ENCODE peak calls at places on chromosomes 1 and 21, in five cellular contexts. N is gastrocnemius medialis, L is OCI-LY7, W is endodermal cell, K is esophagus squamous epithelium. D is an unnamed sample.

GRCh38 chr1:62613325-62613727 is 16.0 kb downstream of the ANGPTL3 start:
- DNase-seq in N (no peak), W (no peak), K (no peak), L (peak; percentile 46), D (no peak)

GRCh38 chr1:232574867-232575523 is 54.9 kb downstream of the SIPA1L2 start:
- DNase-seq in L (no peak), N (no peak), W (no peak), K (no peak), D (no peak)

GRCh38 chr1:43582162-43582566 is 51.5 kb downstream of the PTPRF start:
- DNase-seq in L (no peak), N (peak; percentile 67), K (no peak), W (peak; percentile 74), D (no peak)

GRCh38 chr1:155254714-155255242 is 505 bp downstream of the ENTREP3 start:
- DNase-seq in L (no peak), N (peak; percentile 23), W (peak; percentile 66), K (no peak), D (no peak)

GRCh38 chr1:35031103-35031452 is 667 bp downstream of the ZMYM6 start:
- DNase-seq in N (no peak), K (no peak), L (peak; percentile 45), W (peak; percentile 67), D (no peak)

GRCh38 chr1:55071477-55071876 is 32.1 kb downstream of the PCSK9 start:
- DNase-seq in N (no peak), W (peak; percentile 87), L (peak; percentile 27), K (no peak), D (no peak)

GRCh38 chr1:67332653-67333529 is 25.2 kb downstream of the IL12RB2 start:
- DNase-seq in K (no peak), L (no peak), W (no peak), N (no peak), D (no peak)

GRCh38 chr1:25006770-25007169 is 76.7 kb upstream of the RUNX3 start:
- DNase-seq in L (no peak), W (no peak), N (no peak), K (no peak), D (peak; percentile 61)

GRCh38 chr1:59549903-59550302 is 253.0 kb downstream of the FGGY start:
- DNase-seq in N (peak; percentile 47), K (no peak), L (no peak), W (no peak), D (peak; percentile 65)

GRCh38 chr1:153359241-153359640 is 1.6 kb downstream of the S100A9 start:
- DNase-seq in L (no peak), W (peak; percentile 31), N (no peak), K (no peak), D (peak; percentile 51)

GRCh38 chr1:54826226-54826816 is 25.2 kb upstream of the TTC22 start:
- DNase-seq in K (no peak), L (no peak), N (no peak), W (no peak), D (no peak)

GRCh38 chr21:42190492-42190875 is 28.5 kb upstream of the ABCG1 start:
- DNase-seq in K (no peak), N (no peak), W (no peak), L (no peak), D (peak; percentile 26)

GRCh38 chr1:31943546-31944184 is 5.5 kb upstream of the PTP4A2 start:
- DNase-seq in W (no peak), K (no peak), N (no peak), L (no peak), D (no peak)

GRCh38 chr1:11654571-11655262 is at the start of gene FBXO44:
- DNase-seq in W (peak; percentile 92), N (peak; percentile 56), L (peak; percentile 67), K (no peak), D (no peak)

DNA sequence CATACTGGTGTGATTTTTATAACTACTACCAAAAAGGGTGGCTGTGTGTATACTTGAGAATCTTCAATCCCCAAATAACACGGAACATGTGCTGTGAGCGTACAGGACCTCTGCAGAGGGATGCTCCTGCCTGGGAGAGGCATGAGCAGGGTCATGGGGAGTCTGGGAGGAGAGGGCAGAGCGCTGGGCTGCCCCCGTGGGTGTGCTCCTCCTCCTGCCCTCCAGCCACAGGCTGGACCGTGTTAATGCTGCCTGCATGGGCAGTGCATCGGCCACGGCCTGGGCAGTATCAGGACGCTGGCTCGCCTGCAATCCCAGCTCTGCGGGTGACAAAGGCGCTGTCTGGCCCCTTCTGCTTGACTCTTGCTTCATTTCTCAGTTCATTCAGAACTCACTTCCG is 6.2 kb downstream of the CEP104 start:
- DNase-seq in L (no peak), N (no peak), K (no peak), W (no peak), D (no peak)
- H3K36me3 ChIP-seq in L (peaks cover 57% of the 10 kb centered on the region), N (no peaks in the 10 kb centered on the region), K (peaks cover 65% of the 10 kb centered on the region), W (peaks cover 33% of the 10 kb centered on the region), D (peaks cover 23% of the 10 kb centered on the region)

GRCh38 chr1:1123581-1124507 is 8.0 kb upstream of the C1orf159 start:
- DNase-seq in W (no peak), N (no peak), L (no peak), K (no peak), D (no peak)
- H3K4me3 ChIP-seq in W (no peak overlapping the region), N (no peak overlapping the region), L (no peak overlapping the region), K (no peak overlapping the region), D (no peak overlapping the region)

DNA sequence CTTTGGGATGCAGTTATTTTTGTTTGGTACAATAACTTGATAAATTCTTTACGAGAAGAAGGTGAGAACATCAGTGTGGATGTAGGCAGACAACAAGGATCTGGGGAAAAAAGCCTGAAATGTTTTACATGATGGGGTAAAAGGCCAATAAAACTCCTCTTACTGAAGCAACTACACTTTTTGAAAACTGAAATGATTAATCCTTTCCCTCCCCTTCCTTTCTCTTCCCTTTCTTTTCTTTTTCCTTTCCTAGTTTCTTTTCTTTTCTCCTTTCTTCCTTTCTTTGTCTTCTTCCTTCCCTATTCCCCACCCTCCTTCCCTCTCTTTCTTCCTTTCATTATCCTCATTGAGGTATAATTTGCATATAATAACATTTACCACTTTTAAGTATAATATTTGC is 24.6 kb downstream of the F5 start:
- DNase-seq in K (no peak), L (no peak), W (no peak), N (no peak), D (no peak)
- TF ChIP-seq CTCF in K (no peak), L (no peak), W (no peak), N (no peak), D (no peak)

GRCh38 chr21:32315511-32316362 is 17.1 kb downstream of the MRAP start:
- DNase-seq in N (no peak), W (no peak), L (no peak), K (no peak), D (no peak)
- H3K36me3 ChIP-seq in N (no peaks in the 10 kb centered on the region), W (peaks cover 52% of the 10 kb centered on the region), L (peaks cover 97% of the 10 kb centered on the region), K (peaks cover 100% of the 10 kb centered on the region), D (peaks cover 67% of the 10 kb centered on the region)

GRCh38 chr1:219927956-219928790 is at the start of gene SLC30A10:
- DNase-seq in L (no peak), W (peak; percentile 83), K (no peak), N (no peak), D (no peak)

GRCh38 chr1:219926363-219926998 is 1.9 kb downstream of the SLC30A10 start:
- DNase-seq in L (no peak), W (no peak), N (no peak), K (no peak), D (no peak)

GRCh38 chr1:219927298-219927955 is 930 bp downstream of the SLC30A10 start:
- DNase-seq in K (no peak), N (no peak), W (no peak), L (no peak), D (no peak)

GRCh38 chr1:219931033-219931432 is 2.7 kb upstream of the SLC30A10 start:
- DNase-seq in L (no peak), W (no peak), K (no peak), N (no peak), D (no peak)

GRCh38 chr1:219928791-219929118 is 398 bp upstream of the SLC30A10 start:
- DNase-seq in L (no peak), N (no peak), W (no peak), K (no peak), D (no peak)
- H3K4me3 ChIP-seq in L (no peak overlapping the region), N (peak overlapping the region; percentile 41), W (peak overlapping the region; percentile 68), K (peak overlapping the region; percentile 66), D (peak overlapping the region; percentile 49)

GRCh38 chr1:998051-998821 is 1.7 kb downstream of the HES4 start:
- DNase-seq in N (no peak), W (peak; percentile 82), L (no peak), K (no peak), D (no peak)
- TF ChIP-seq CTCF in N (no peak), W (peak; percentile 34), L (no peak), K (no peak), D (no peak)

GRCh38 chr21:44038063-44038462 is 26.0 kb downstream of the TRAPPC10 start:
- DNase-seq in K (no peak), L (no peak), N (no peak), W (no peak), D (no peak)
- H3K36me3 ChIP-seq in K (peaks cover 78% of the 10 kb centered on the region), L (peaks cover 61% of the 10 kb centered on the region), N (no peaks in the 10 kb centered on the region), W (peaks cover 58% of the 10 kb centered on the region), D (peaks cover 47% of the 10 kb centered on the region)

DNA sequence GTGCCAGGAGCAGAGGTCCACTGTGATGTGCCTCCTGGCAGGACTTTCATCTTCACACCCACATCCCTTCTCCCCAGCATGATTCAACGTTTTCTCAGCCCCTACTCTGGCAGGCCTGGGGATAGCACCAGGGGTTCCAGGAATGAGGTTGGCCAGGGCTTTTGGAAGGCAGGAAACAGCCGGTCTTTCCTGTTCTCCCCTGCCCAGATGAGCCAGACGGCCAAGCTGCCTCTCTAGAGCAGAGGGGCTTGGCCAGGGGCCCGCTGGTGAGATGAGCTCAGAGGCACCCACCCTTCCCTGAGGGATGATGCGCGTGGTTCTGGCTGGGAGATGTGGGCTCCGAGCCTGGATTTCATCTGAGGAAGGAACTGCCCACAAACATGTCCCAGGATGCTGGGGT is 4.3 kb upstream of the MFAP2 start:
- DNase-seq in W (no peak), N (peak; percentile 31), L (no peak), K (no peak), D (peak; percentile 83)
- H3K4me3 ChIP-seq in W (no peak overlapping the region), N (no peak overlapping the region), L (no peak overlapping the region), K (no peak overlapping the region), D (no peak overlapping the region)

DNA sequence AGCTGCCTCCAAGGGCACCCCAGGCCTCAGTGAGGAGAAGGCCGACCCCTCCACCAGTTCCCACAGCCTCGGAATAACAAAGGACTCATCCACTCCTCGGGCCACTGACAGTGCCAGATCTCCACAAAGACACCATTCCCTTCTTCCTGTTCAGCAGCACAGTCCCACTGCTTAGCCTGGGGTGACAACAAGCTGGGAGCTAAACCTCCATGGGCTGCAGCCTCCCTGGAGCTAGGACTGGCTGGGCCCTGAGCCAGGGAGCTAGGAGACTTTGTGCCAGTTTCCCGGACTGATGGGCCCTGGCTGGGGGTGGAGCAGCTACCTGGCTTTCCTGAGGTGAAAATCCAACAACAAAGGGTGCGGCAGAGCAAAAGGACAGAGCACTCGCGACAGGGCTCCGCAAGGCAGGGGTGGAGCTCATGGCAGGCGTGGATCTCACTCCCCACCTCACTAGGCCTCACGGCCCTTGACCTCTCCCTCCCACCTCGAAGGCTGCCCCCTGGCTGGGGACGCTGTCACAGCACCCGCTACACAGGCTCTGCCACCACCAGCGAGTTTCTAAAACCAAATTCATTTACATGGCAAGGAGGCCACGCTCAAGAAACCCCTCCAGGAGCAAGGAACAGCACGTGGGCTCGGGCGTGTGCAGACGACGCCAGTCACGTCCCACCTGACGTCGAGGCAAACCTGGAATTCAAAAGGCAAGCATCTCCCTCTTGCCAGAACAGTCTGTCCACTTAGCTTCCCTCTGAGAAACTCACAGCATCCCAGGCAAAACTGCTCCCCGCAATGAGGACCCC is 13.8 kb downstream of the SLC35E2B start:
- DNase-seq in N (no peak), K (no peak), W (peak; percentile 78), L (peak; percentile 89), D (no peak)
- TF ChIP-seq CTCF in N (no peak), K (peak; percentile 52), W (peak; percentile 67), L (peak; percentile 89), D (peak; percentile 46)

GRCh38 chr1:40988280-40988679 is 8.8 kb downstream of the CTPS1 start:
- DNase-seq in K (no peak), L (no peak), W (no peak), N (no peak), D (no peak)
- H3K36me3 ChIP-seq in K (peaks cover 100% of the 10 kb centered on the region), L (peaks cover 100% of the 10 kb centered on the region), W (peaks cover 100% of the 10 kb centered on the region), N (no peaks in the 10 kb centered on the region), D (peaks cover 57% of the 10 kb centered on the region)